ENCODE peak calls at places on chromosome 11, in five cellular contexts. One of them, this sample, is unnamed.

GRCh38 chr11:46527586-46527985 is 66.2 kb downstream of the AMBRA1 start:
- DNase-seq in AG04450: no peak
- DNase-seq in H7: no peak
- DNase-seq in esophagus squamous epithelium: no peak
- DNase-seq in CD4-positive, CD25-positive, alpha-beta regulatory T cell: no peak
- DNase-seq in this sample: no peak

GRCh38 chr11:61429691-61430582 is at the start of the genes CPSF7 and SDHAF2:
- DNase-seq in AG04450: peak; percentile 77
- DNase-seq in H7: peak; percentile 96
- DNase-seq in esophagus squamous epithelium: peak; percentile 83
- DNase-seq in CD4-positive, CD25-positive, alpha-beta regulatory T cell: peak; percentile 97
- DNase-seq in this sample: peak; percentile 98

GRCh38 chr11:77188912-77189491 is 61.0 kb downstream of the MYO7A start:
- DNase-seq in AG04450: no peak
- DNase-seq in H7: peak; percentile 84
- DNase-seq in esophagus squamous epithelium: no peak
- DNase-seq in CD4-positive, CD25-positive, alpha-beta regulatory T cell: no peak
- DNase-seq in this sample: no peak

GRCh38 chr11:2320591-2321310 is 18.9 kb downstream of the TSPAN32 start:
- DNase-seq in AG04450: no peak
- DNase-seq in H7: no peak
- DNase-seq in esophagus squamous epithelium: no peak
- DNase-seq in CD4-positive, CD25-positive, alpha-beta regulatory T cell: no peak
- DNase-seq in this sample: no peak

GRCh38 chr11:104967493-104968364 is 645 bp downstream of the CASP4 start:
- DNase-seq in AG04450: no peak
- DNase-seq in H7: no peak
- DNase-seq in esophagus squamous epithelium: no peak
- DNase-seq in CD4-positive, CD25-positive, alpha-beta regulatory T cell: no peak
- DNase-seq in this sample: no peak

GRCh38 chr11:107017433-107018227 is 646 bp downstream of the GUCY1A2 start:
- DNase-seq in AG04450: no peak
- DNase-seq in H7: peak; percentile 82
- DNase-seq in esophagus squamous epithelium: no peak
- DNase-seq in CD4-positive, CD25-positive, alpha-beta regulatory T cell: no peak
- DNase-seq in this sample: peak; percentile 64

GRCh38 chr11:13831707-13832106 is 130.8 kb upstream of the SPON1 start:
- DNase-seq in AG04450: no peak
- DNase-seq in H7: no peak
- DNase-seq in esophagus squamous epithelium: no peak
- DNase-seq in CD4-positive, CD25-positive, alpha-beta regulatory T cell: no peak
- DNase-seq in this sample: no peak

GRCh38 chr11:36149538-36150242 is 139.5 kb downstream of the COMMD9 start:
- DNase-seq in AG04450: peak; percentile 97
- DNase-seq in H7: peak; percentile 61
- DNase-seq in esophagus squamous epithelium: no peak
- DNase-seq in CD4-positive, CD25-positive, alpha-beta regulatory T cell: no peak
- DNase-seq in this sample: peak; percentile 93

GRCh38 chr11:108593214-108593909 is at the start of gene EXPH5:
- DNase-seq in AG04450: no peak
- DNase-seq in H7: peak; percentile 93
- DNase-seq in esophagus squamous epithelium: peak; percentile 23
- DNase-seq in CD4-positive, CD25-positive, alpha-beta regulatory T cell: peak; percentile 73
- DNase-seq in this sample: peak; percentile 67

GRCh38 chr11:78420796-78421209 is 3.2 kb upstream of the GAB2 start:
- DNase-seq in AG04450: no peak
- DNase-seq in H7: no peak
- DNase-seq in esophagus squamous epithelium: no peak
- DNase-seq in CD4-positive, CD25-positive, alpha-beta regulatory T cell: no peak
- DNase-seq in this sample: peak; percentile 26

DNA sequence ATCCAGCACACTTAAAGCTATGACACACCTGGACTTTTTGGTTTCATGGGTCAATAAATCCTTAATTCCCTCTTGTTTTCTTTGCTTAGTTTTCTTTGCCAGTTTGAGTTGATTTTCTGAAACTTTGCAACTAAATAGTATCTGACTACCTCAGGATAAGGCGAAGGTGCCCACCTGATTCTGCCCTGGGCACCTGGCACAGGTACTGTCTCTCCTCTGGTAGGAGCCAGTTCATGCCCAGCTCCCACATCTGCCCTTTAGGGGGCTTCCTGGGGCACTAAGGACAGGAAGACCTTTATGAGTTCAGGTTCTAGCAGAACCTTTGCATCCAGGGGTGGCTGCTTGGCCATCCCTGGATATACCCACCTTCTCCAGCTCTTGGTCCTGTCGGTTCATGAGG is 19.6 kb upstream of the KCNJ11 start:
- DNase-seq in AG04450: no peak
- DNase-seq in H7: no peak
- DNase-seq in esophagus squamous epithelium: no peak
- DNase-seq in CD4-positive, CD25-positive, alpha-beta regulatory T cell: no peak
- DNase-seq in this sample: no peak
- H3K27me3 ChIP-seq in AG04450: no peaks in the 10 kb centered on the region
- H3K27me3 ChIP-seq in H7: no peaks in the 10 kb centered on the region
- H3K27me3 ChIP-seq in esophagus squamous epithelium: peaks cover under 1% of the 10 kb centered on the region
- H3K27me3 ChIP-seq in CD4-positive, CD25-positive, alpha-beta regulatory T cell: no peaks in the 10 kb centered on the region
- H3K27me3 ChIP-seq in this sample: no peaks in the 10 kb centered on the region

DNA sequence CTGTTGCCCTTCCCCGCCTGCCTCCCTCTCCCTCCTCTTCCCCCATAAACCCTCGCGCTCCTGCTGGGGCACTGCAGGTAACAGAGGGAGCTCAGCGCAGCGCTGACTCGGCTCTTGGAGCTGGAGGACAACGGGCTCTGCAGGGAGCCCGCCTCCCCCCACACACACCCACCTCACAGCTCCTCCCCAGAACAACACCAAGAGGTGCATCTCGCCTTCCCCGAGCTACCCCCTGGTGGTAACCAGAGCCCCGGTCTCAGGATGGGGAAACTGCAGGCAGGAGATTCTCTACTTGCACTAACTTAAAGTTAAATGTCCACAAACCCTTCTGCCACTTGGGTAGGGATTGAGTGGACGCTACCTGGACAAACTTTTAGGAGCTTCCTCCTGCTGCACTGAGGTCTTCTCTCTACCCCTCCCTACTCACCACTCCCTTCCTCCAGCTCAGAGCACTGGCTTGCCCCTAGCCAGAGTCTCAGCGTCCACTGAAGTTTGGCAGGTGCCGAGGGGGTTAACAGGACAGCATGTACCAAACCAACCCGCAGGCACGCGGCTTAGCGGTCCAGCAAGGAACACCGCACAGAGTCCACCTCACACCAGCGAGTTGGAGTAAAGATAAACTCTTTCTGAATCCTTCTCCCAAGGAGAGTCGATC is 4.0 kb upstream of the SCN4B start:
- DNase-seq in AG04450: no peak
- DNase-seq in H7: peak; percentile 78
- DNase-seq in esophagus squamous epithelium: no peak
- DNase-seq in CD4-positive, CD25-positive, alpha-beta regulatory T cell: no peak
- DNase-seq in this sample: no peak
- H3K27me3 ChIP-seq in AG04450: peaks cover 74% of the 10 kb centered on the region
- H3K27me3 ChIP-seq in H7: peaks cover 80% of the 10 kb centered on the region
- H3K27me3 ChIP-seq in esophagus squamous epithelium: peaks cover 98% of the 10 kb centered on the region
- H3K27me3 ChIP-seq in CD4-positive, CD25-positive, alpha-beta regulatory T cell: peaks cover 35% of the 10 kb centered on the region
- H3K27me3 ChIP-seq in this sample: peaks cover 14% of the 10 kb centered on the region

GRCh38 chr11:20157768-20158167 is 2.5 kb downstream of the DBX1 start:
- DNase-seq in AG04450: no peak
- DNase-seq in H7: peak; percentile 15
- DNase-seq in esophagus squamous epithelium: no peak
- DNase-seq in CD4-positive, CD25-positive, alpha-beta regulatory T cell: no peak
- DNase-seq in this sample: no peak

GRCh38 chr11:20156280-20156875 is 3.9 kb downstream of the DBX1 start:
- DNase-seq in AG04450: no peak
- DNase-seq in H7: peak; percentile 93
- DNase-seq in esophagus squamous epithelium: no peak
- DNase-seq in CD4-positive, CD25-positive, alpha-beta regulatory T cell: peak; percentile 21
- DNase-seq in this sample: no peak

GRCh38 chr11:20155683-20156279 is 4.5 kb downstream of the DBX1 start:
- DNase-seq in AG04450: no peak
- DNase-seq in H7: peak; percentile 47
- DNase-seq in esophagus squamous epithelium: no peak
- DNase-seq in CD4-positive, CD25-positive, alpha-beta regulatory T cell: no peak
- DNase-seq in this sample: no peak

GRCh38 chr11:20158597-20159257 is 1.5 kb downstream of the DBX1 start:
- DNase-seq in AG04450: peak; percentile 3
- DNase-seq in H7: peak; percentile 87
- DNase-seq in esophagus squamous epithelium: no peak
- DNase-seq in CD4-positive, CD25-positive, alpha-beta regulatory T cell: no peak
- DNase-seq in this sample: peak; percentile 40

DNA sequence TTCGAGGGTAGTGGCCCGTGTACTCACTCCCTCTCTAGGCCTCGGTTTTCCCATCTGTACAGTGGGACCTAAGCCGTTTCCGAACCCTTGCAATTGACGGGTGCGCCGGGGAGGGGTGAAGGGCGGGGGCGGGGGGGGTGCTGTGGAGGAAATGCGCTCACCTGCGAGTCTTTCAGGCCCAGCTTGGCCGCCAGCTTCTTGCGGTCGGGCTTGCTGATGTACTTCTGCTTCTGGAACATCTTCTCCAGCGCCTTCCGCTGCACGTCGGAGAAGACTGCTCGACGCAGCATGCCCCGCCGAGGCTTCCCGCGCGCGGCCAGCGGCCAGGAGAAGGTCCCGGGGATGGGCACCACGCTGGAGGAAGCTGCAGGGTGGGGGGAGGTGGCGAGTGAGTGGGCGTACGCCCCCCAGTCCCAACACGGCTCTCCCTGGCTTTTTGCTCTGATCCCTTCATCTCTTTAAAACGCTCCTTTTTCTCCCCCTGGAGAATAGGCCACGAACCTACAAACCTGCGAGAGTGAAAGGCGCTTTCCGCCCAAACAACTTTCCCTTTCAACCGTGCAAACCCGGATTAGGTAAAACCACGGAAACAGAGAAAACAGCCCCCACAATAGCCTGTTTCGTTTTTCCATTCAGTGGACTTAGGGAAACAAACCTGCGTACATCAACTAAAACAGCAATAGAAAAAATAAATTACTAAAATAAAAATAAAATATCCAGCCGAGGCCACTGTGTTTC is 3.2 kb downstream of the DBX1 start:
- DNase-seq in AG04450: no peak
- DNase-seq in H7: no peak
- DNase-seq in esophagus squamous epithelium: no peak
- DNase-seq in CD4-positive, CD25-positive, alpha-beta regulatory T cell: no peak
- DNase-seq in this sample: no peak
- H3K27me3 ChIP-seq in AG04450: peaks cover 74% of the 10 kb centered on the region
- H3K27me3 ChIP-seq in H7: peaks cover 77% of the 10 kb centered on the region
- H3K27me3 ChIP-seq in esophagus squamous epithelium: peaks cover 96% of the 10 kb centered on the region
- H3K27me3 ChIP-seq in CD4-positive, CD25-positive, alpha-beta regulatory T cell: peaks cover 47% of the 10 kb centered on the region
- H3K27me3 ChIP-seq in this sample: peaks cover 61% of the 10 kb centered on the region

GRCh38 chr11:128688896-128689546 is 4.9 kb upstream of the FLI1 start:
- DNase-seq in AG04450: no peak
- DNase-seq in H7: peak; percentile 47
- DNase-seq in esophagus squamous epithelium: no peak
- DNase-seq in CD4-positive, CD25-positive, alpha-beta regulatory T cell: no peak
- DNase-seq in this sample: no peak

GRCh38 chr11:128686745-128687177 is 7.1 kb upstream of the FLI1 start:
- DNase-seq in AG04450: no peak
- DNase-seq in H7: peak; percentile 78
- DNase-seq in esophagus squamous epithelium: no peak
- DNase-seq in CD4-positive, CD25-positive, alpha-beta regulatory T cell: peak; percentile 45
- DNase-seq in this sample: peak; percentile 25

GRCh38 chr11:128688031-128688713 is 5.7 kb upstream of the FLI1 start:
- DNase-seq in AG04450: no peak
- DNase-seq in H7: peak; percentile 60
- DNase-seq in esophagus squamous epithelium: no peak
- DNase-seq in CD4-positive, CD25-positive, alpha-beta regulatory T cell: no peak
- DNase-seq in this sample: no peak

GRCh38 chr11:128686045-128686741 is 7.7 kb upstream of the FLI1 start:
- DNase-seq in AG04450: no peak
- DNase-seq in H7: peak; percentile 77
- DNase-seq in esophagus squamous epithelium: no peak
- DNase-seq in CD4-positive, CD25-positive, alpha-beta regulatory T cell: no peak
- DNase-seq in this sample: no peak

GRCh38 chr11:128687321-128687720 is 6.6 kb upstream of the FLI1 start:
- DNase-seq in AG04450: no peak
- DNase-seq in H7: peak; percentile 89
- DNase-seq in esophagus squamous epithelium: no peak
- DNase-seq in CD4-positive, CD25-positive, alpha-beta regulatory T cell: no peak
- DNase-seq in this sample: no peak
- H3K27me3 ChIP-seq in AG04450: peaks cover 89% of the 10 kb centered on the region
- H3K27me3 ChIP-seq in H7: peaks cover 99% of the 10 kb centered on the region
- H3K27me3 ChIP-seq in esophagus squamous epithelium: peaks cover 100% of the 10 kb centered on the region
- H3K27me3 ChIP-seq in CD4-positive, CD25-positive, alpha-beta regulatory T cell: peaks cover 19% of the 10 kb centered on the region
- H3K27me3 ChIP-seq in this sample: peaks cover 4% of the 10 kb centered on the region

GRCh38 chr11:69918938-69919650 is 99.9 kb upstream of the FGF3 start:
- DNase-seq in AG04450: no peak
- DNase-seq in H7: peak; percentile 96
- DNase-seq in esophagus squamous epithelium: no peak
- DNase-seq in CD4-positive, CD25-positive, alpha-beta regulatory T cell: peak; percentile 42
- DNase-seq in this sample: peak; percentile 72

GRCh38 chr11:69919659-69920499 is 100.7 kb upstream of the FGF3 start:
- DNase-seq in AG04450: no peak
- DNase-seq in H7: peak; percentile 31
- DNase-seq in esophagus squamous epithelium: no peak
- DNase-seq in CD4-positive, CD25-positive, alpha-beta regulatory T cell: no peak
- DNase-seq in this sample: no peak

GRCh38 chr11:69922015-69922595 is 102.9 kb upstream of the FGF3 start:
- DNase-seq in AG04450: no peak
- DNase-seq in H7: peak; percentile 72
- DNase-seq in esophagus squamous epithelium: no peak
- DNase-seq in CD4-positive, CD25-positive, alpha-beta regulatory T cell: no peak
- DNase-seq in this sample: no peak

GRCh38 chr11:69921429-69922014 is 102.3 kb upstream of the FGF3 start:
- DNase-seq in AG04450: no peak
- DNase-seq in H7: peak; percentile 32
- DNase-seq in esophagus squamous epithelium: no peak
- DNase-seq in CD4-positive, CD25-positive, alpha-beta regulatory T cell: no peak
- DNase-seq in this sample: no peak

DNA sequence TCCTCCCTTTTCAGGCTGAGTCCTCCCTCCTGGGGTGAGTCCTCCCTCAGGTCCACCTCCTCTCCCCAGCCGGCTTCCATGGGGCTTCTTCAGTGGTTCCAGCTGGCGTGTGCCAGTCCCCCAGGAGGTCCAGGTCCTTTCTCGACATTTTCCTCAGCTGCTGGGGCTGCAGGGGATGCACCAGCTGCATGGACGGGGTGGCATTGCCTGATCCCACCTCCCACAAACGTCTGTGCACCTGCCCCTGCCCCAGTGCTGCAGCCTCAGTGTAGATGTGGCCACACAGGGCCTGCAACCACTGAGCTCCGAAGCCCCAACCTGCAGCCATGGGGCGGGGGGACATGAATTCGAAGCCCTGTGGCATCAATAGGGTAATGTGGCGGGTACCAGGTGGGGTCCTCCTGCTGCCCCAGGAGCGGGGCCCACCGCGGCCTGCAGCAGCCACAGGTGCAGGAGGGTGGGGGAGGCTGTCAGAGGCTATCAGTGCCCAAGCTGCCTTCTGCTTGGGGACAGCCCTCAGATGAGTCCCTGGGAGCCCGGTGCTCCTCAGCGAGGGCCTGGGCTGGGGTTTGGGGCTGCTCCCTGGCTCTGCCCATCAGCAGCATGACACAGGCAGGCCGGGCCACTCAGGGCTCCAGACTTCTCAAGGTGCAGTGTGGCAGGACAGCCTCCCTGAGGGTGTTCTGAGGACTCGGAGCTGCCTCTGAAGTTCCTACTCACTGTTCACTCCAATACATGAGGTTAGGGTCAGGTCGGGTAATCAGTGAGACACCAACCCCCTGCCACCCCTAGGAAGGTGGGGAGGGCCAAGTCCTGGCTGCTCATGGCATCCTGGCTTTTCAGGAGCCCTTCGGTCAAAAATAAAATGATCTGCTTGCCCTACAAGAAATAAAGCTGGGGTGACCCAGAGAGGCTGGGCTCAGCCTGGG is 101.5 kb upstream of the FGF3 start:
- DNase-seq in AG04450: no peak
- DNase-seq in H7: peak; percentile 41
- DNase-seq in esophagus squamous epithelium: no peak
- DNase-seq in CD4-positive, CD25-positive, alpha-beta regulatory T cell: no peak
- DNase-seq in this sample: no peak
- H3K27me3 ChIP-seq in AG04450: peaks cover 14% of the 10 kb centered on the region
- H3K27me3 ChIP-seq in H7: peaks cover 9% of the 10 kb centered on the region
- H3K27me3 ChIP-seq in esophagus squamous epithelium: peaks cover 99% of the 10 kb centered on the region
- H3K27me3 ChIP-seq in CD4-positive, CD25-positive, alpha-beta regulatory T cell: no peaks in the 10 kb centered on the region
- H3K27me3 ChIP-seq in this sample: no peaks in the 10 kb centered on the region

This sample was measured in MG63.